ENCODE peak calls at places on chromosomes 12 and 14, in ten cellular contexts. F is stimulated activated effector memory CD8-positive, alpha-beta T cell treated with anti-CD3 and anti-CD28 coated beads, Interleukin-12 subunit alpha, Interleukin-12 subunit beta, amount 100 ng/mL, for 72 hours; I is hypothalamus; J is Calu3; N is stimulated activated CD4-positive, alpha-beta T cell treated with anti-CD3 and anti-CD28 coated beads, Interleukin-4, amount 100 ng/mL, for 4 hours; K is pancreas; H is COLO829; V is GM12865; A is astrocyte of the cerebellum; Z is AG04450. M is an unnamed sample.

GRCh38 chr12:3127832-3128231 is 50.7 kb downstream of the TSPAN9 start:
- DNase-seq in F (no peak), I (no peak), J (no peak), N (no peak), K (no peak), H (no peak), V (no peak), A (no peak), Z (no peak), M (no peak)

GRCh38 chr12:72346331-72346944 is 74.3 kb downstream of the TRHDE start:
- DNase-seq in F (peak), I (peak), J (peak), N (no peak), K (peak), H (peak), V (peak), A (peak), Z (peak), M (peak)

GRCh38 chr12:110498984-110499706 is 2.8 kb downstream of the VPS29 start:
- DNase-seq in F (no peak), I (no peak), J (no peak), N (no peak), K (no peak), H (no peak), V (no peak), A (no peak), Z (no peak), M (no peak)

GRCh38 chr12:27549801-27550652 is 26.0 kb downstream of the PPFIBP1 start:
- DNase-seq in F (no peak), I (peak), J (peak), N (no peak), K (peak), H (peak), V (no peak), A (peak), Z (peak), M (peak)

GRCh38 chr14:69716483-69717187 is 50.3 kb upstream of the SRSF5 start:
- DNase-seq in F (peak), I (no peak), J (no peak), N (peak), K (no peak), H (no peak), V (no peak), A (peak), Z (peak), M (peak)

GRCh38 chr12:113900711-113901110 is 65.4 kb downstream of the RBM19 start:
- DNase-seq in F (no peak), I (no peak), J (no peak), N (no peak), K (no peak), H (no peak), V (no peak), A (no peak), Z (no peak), M (no peak)

GRCh38 chr14:93317836-93318807 is 14.7 kb downstream of the BTBD7 start:
- DNase-seq in F (no peak), I (no peak), J (peak), N (no peak), K (no peak), H (peak), V (no peak), A (no peak), Z (no peak), M (no peak)

GRCh38 chr12:42643881-42644579 is 54.5 kb upstream of the PRICKLE1 start:
- DNase-seq in F (no peak), I (no peak), J (no peak), N (no peak), K (no peak), H (no peak), V (no peak), A (no peak), Z (no peak), M (no peak)